ENCODE peak calls at places on chromosomes 16 and 17, in seven cellular contexts. D is left ventricle myocardium inferior, T is psoas muscle, J is ovary, Y is A549, N is neural progenitor cell, H is heart left ventricle. X is an unnamed sample. For H3K4me1, the result is how much of the 10 kb centered on the place peaks cover.

GRCh38 chr17:1908699-1909309 is 79.0 kb downstream of the RPA1 start:
- DNase-seq in J (peak), D (peak), T (peak), Y (peak), N (peak), H (peak), X (peak)

GRCh38 chr16:81718637-81719036 is 60.5 kb upstream of the PLCG2 start:
- DNase-seq in N (no peak), T (no peak), Y (no peak), J (no peak), D (peak), H (no peak), X (no peak)

GRCh38 chr16:88656291-88656980 is 5.6 kb upstream of the CYBA start:
- DNase-seq in N (no peak), D (no peak), T (no peak), H (no peak), Y (no peak), J (no peak), X (no peak)

GRCh38 chr16:87319011-87319410 is 1.8 kb upstream of the C16orf95 start:
- DNase-seq in D (no peak), H (no peak), N (no peak), Y (no peak), J (no peak), T (no peak), X (no peak)

GRCh38 chr16:47142469-47143328 is 1.0 kb downstream of the NETO2 start:
- DNase-seq in J (peak), N (peak), H (peak), T (peak), Y (peak), D (peak), X (no peak)

GRCh38 chr16:31423801-31424200 is 4.4 kb downstream of the COX6A2 start:
- DNase-seq in T (no peak), H (no peak), N (no peak), D (no peak), Y (no peak), J (no peak), X (no peak)

GRCh38 chr17:63545302-63545928 is 4.9 kb upstream of the DCAF7 start:
- DNase-seq in H (no peak), J (no peak), Y (no peak), D (no peak), N (no peak), T (no peak), X (no peak)

GRCh38 chr17:32460054-32460453 is 15.7 kb downstream of the PSMD11 start:
- DNase-seq in H (no peak), Y (no peak), N (no peak), J (no peak), T (no peak), D (no peak), X (no peak)

GRCh38 chr17:61221597-61222471 is 177.8 kb upstream of the TBX2 start:
- DNase-seq in T (no peak), H (no peak), J (no peak), N (no peak), Y (no peak), D (no peak), X (no peak)

GRCh38 chr16:71894229-71894920 is 956 bp upstream of the IST1 start:
- DNase-seq in N (peak), J (peak), Y (peak), H (peak), T (no peak), D (peak), X (peak)

GRCh38 chr16:14562691-14563491 is 67.2 kb downstream of the PARN start:
- DNase-seq in J (no peak), D (no peak), H (peak), N (peak), Y (peak), T (peak), X (peak)

GRCh38 chr17:59607817-59608403 is 11.8 kb upstream of the CLTC start:
- DNase-seq in N (peak), H (no peak), D (no peak), T (no peak), J (no peak), Y (peak), X (no peak)

GRCh38 chr16:87780385-87780989 is 14.7 kb upstream of the KLHDC4 start:
- DNase-seq in N (no peak), J (no peak), H (peak), D (peak), Y (no peak), T (no peak), X (no peak)

GRCh38 chr17:19727466-19728113 is 11.2 kb upstream of the SLC47A2 start:
- DNase-seq in J (peak), D (peak), H (peak), N (no peak), T (peak), Y (peak), X (peak)

GRCh38 chr17:45299311-45299710 is 17.5 kb downstream of the MAP3K14 start:
- DNase-seq in J (no peak), D (no peak), Y (no peak), H (peak), T (no peak), N (peak), X (no peak)

GRCh38 chr16:4389051-4389955 is 17.7 kb downstream of the VASN start:
- DNase-seq in J (no peak), T (no peak), D (peak), Y (no peak), N (no peak), H (peak), X (no peak)

GRCh38 chr16:23486480-23486879 is 23.8 kb downstream of the GGA2 start:
- DNase-seq in N (no peak), T (no peak), H (no peak), J (no peak), D (no peak), Y (no peak), X (no peak)

GRCh38 chr16:79602615-79603014 is 2.1 kb upstream of the MAF start:
- DNase-seq in H (no peak), J (no peak), Y (no peak), N (no peak), T (no peak), D (no peak), X (peak)

GRCh38 chr17:2123467-2124251 is 68.8 kb downstream of the HIC1 start:
- DNase-seq in H (no peak), Y (no peak), J (no peak), D (no peak), T (no peak), N (peak), X (no peak)

GRCh38 chr16:87728026-87728425 is 37.8 kb downstream of the KLHDC4 start:
- DNase-seq in N (no peak), D (no peak), J (no peak), H (no peak), Y (no peak), T (no peak), X (no peak)

GRCh38 chr17:14038206-14038605 is 31.1 kb upstream of the COX10 start:
- DNase-seq in H (no peak), N (no peak), D (no peak), T (no peak), J (no peak), Y (no peak), X (no peak)

GRCh38 chr17:48487221-48487620 is 43.6 kb downstream of the HOXB1 start:
- DNase-seq in Y (no peak), T (no peak), D (no peak), H (no peak), J (no peak), N (no peak), X (no peak)

GRCh38 chr17:34620458-34620857 is 41.1 kb downstream of the TMEM132E start:
- DNase-seq in T (no peak), D (no peak), Y (no peak), J (no peak), H (no peak), N (no peak), X (no peak)

GRCh38 chr16:88773812-88774291 is 11.2 kb downstream of the PIEZO1 start:
- DNase-seq in H (peak), J (peak), T (peak), Y (no peak), N (peak), D (peak), X (peak)

GRCh38 chr17:43822566-43823190 is 10.3 kb downstream of the MPP3 start:
- DNase-seq in H (peak), Y (no peak), D (no peak), J (no peak), N (no peak), T (no peak), X (no peak)

GRCh38 chr16:21663889-21664647 is at the start of gene OTOA:
- DNase-seq in J (no peak), N (peak), T (no peak), H (no peak), Y (no peak), D (no peak), X (no peak)

GRCh38 chr17:44110823-44111633 is 12.4 kb downstream of the HDAC5 start:
- DNase-seq in H (peak), D (peak), T (peak), J (peak), Y (peak), N (peak), X (peak)

GRCh38 chr16:48617711-48618148 is 7.8 kb upstream of the N4BP1 start:
- DNase-seq in H (peak), J (peak), D (peak), Y (no peak), T (no peak), N (no peak), X (peak)

GRCh38 chr17:12727881-12728280 is 61.4 kb upstream of the ARHGAP44 start:
- DNase-seq in N (no peak), Y (no peak), T (no peak), D (no peak), J (no peak), H (no peak), X (no peak)

GRCh38 chr17:17752822-17753448 is 71.7 kb downstream of the RAI1 start:
- DNase-seq in J (no peak), D (no peak), H (no peak), N (no peak), Y (no peak), T (no peak), X (no peak)

GRCh38 chr17:39916918-39917317 is 1.5 kb downstream of the GSDMB start:
- DNase-seq in J (no peak), H (no peak), Y (peak), D (no peak), T (no peak), N (no peak), X (no peak)
- TF ChIP-seq CTCF in J (no peak), H (no peak), Y (no peak), D (peak), T (no peak), N (peak), X (no peak)

GRCh38 chr17:82893779-82894178 is 54.0 kb upstream of the ZNF750 start:
- DNase-seq in H (no peak), Y (no peak), T (peak), D (no peak), N (no peak), J (no peak), X (no peak)
- H3K4me1 ChIP-seq in H (half or more), Y (under half), T (under half), D (under half), N (under half), J (under half), X (under half)

GRCh38 chr16:2898831-2899563 is 12.7 kb upstream of the FLYWCH1 start:
- DNase-seq in D (no peak), H (no peak), T (peak), Y (no peak), J (no peak), N (peak), X (no peak)

GRCh38 chr16:2895813-2896212 is 12.8 kb downstream of the FLYWCH2 start:
- DNase-seq in D (no peak), Y (peak), T (peak), N (no peak), H (no peak), J (no peak), X (no peak)

GRCh38 chr16:2896480-2897010 is 13.5 kb downstream of the FLYWCH2 start:
- DNase-seq in Y (no peak), J (no peak), H (no peak), D (no peak), N (no peak), T (peak), X (no peak)

GRCh38 chr16:2897110-2897509 is 14.1 kb downstream of the FLYWCH2 start:
- DNase-seq in H (no peak), N (no peak), T (peak), J (no peak), Y (no peak), D (no peak), X (no peak)

DNA sequence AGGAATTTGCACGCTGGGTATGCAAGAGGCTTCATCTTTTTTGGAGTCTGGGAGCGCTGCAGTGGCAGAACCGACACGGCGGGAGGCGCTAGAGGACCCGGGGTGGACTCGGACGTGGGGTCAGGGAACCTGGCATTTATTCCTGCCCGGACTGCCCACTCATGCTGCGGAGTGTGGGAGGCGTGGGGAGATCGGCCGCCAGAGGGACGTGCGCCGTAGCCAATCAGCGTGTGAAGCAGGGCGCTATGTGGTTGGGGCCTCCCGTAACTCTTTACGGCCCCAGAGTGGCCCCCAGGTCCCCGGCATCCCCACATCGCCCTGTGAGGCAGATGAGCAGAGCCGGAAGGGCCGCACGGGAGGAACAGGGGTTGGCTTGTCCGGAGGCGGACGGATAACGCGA is 11.2 kb downstream of the FLYWCH2 start:
- DNase-seq in T (peak), H (no peak), Y (no peak), J (no peak), D (no peak), N (no peak), X (no peak)
- TF ChIP-seq CTCF in T (no peak), H (no peak), Y (no peak), J (no peak), D (no peak), N (no peak), X (no peak)

GRCh38 chr17:38873646-38874380 is 4.0 kb downstream of the LASP1 start:
- DNase-seq in T (no peak), D (no peak), J (no peak), Y (peak), H (no peak), N (peak), X (no peak)
- H3K4me1 ChIP-seq in T (under half), D (half or more), J (under half), Y (half or more), H (half or more), N (under half), X (half or more)

DNA sequence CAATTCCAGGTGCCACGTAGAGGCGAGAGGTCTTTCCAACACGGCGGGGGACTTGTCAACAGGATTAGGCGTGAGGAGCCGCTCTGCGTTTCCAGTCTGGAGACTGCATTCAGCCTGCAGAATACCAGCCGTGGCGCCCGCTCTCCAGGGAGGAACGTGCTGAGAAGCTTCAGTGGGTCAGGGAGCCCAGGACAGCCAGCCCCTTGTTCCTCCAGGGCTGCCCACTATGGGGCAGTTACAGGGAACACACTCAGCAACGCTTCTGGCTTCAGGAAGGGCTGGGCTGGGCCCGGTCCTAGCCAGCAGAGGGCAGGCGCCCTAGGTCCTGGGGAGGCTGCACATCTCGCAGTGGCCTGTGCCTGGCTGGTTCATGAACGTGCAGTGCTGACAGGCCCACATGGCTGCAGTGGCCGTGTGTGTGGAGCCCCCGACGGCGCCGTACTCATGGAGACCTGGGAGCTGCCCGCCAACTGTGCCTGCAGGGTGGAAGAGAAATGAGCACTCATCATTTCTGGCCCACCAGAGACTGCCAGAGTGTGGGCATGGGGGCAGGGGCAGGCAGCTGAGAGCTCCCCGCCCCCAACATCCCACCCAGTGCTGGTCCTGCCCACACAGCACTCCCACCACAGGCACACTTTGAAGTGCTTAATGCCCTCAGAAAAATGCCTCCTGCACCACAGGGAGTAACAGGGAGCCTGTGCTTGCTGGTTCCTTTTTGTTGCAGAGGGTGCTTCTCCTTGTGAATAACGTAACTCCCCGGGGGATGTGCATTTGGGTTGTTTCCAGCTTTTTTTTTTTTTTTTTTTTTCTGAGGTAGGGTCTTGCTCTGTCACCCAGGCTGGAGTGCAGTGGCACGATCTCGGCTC is 7.0 kb upstream of the FAAP100 start:
- DNase-seq in N (peak), J (no peak), D (peak), T (peak), H (peak), Y (peak), X (no peak)
- TF ChIP-seq CTCF in N (peak), J (no peak), D (peak), T (no peak), H (no peak), Y (peak), X (no peak)

GRCh38 chr16:70680495-70681381 is 5.1 kb downstream of the MTSS2 start:
- DNase-seq in H (no peak), N (no peak), Y (no peak), T (peak), D (peak), J (peak), X (no peak)
- H3K4me1 ChIP-seq in H (half or more), N (under half), Y (half or more), T (under half), D (half or more), J (under half), X (half or more)

GRCh38 chr17:57953703-57954420 is 1.4 kb downstream of the CUEDC1 start:
- DNase-seq in T (peak), H (no peak), N (no peak), J (no peak), Y (no peak), D (peak), X (no peak)

GRCh38 chr17:57956311-57957119 is 1.3 kb upstream of the CUEDC1 start:
- DNase-seq in H (no peak), T (peak), N (no peak), Y (no peak), D (no peak), J (no peak), X (no peak)

GRCh38 chr17:57957120-57957850 is 2.1 kb upstream of the CUEDC1 start:
- DNase-seq in H (no peak), J (no peak), Y (no peak), D (no peak), T (peak), N (no peak), X (peak)

GRCh38 chr17:57954421-57955182 is 610 bp downstream of the CUEDC1 start:
- DNase-seq in Y (peak), H (peak), J (peak), N (peak), T (peak), D (peak), X (peak)

DNA sequence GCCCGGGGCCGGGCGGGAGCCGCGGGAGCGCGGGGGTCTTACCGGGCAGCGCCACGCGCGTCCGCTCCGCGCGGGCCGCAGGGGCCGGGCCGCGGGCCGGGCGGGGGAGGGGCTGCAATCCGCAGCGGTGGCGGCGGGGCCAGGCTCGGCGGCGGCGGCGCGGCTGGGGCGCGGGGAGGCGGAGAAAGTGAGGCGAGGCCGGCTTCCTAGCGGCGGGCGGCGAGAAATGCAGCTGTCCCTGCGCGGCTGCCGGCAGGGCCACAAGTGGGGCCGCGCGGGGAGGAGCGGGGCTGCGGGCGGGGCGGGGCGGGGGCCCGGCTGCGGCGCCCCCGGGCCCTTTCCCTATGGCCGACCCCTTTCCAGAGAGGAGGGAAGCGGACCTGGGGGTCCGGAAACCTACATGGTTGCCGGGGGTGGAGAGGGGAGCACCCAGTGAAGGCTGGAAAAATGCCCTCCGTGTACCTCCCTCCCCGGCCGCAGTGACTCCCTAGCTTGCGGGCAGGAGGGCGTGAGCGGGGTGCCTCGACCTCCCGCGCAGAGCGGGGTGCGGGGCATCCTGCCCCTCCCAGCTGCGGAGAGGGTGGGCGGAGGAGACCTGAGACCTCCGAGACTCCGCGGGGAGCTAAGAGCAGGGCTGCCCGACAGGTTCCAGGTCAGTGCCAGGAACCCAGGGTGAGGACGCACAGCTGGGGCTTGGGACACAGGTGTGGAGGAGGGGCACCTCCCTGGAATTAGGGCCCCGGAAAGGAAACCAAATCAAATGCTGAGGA is at the start of gene CUEDC1:
- DNase-seq in N (peak), T (peak), J (peak), Y (peak), H (peak), D (peak), X (no peak)
- TF ChIP-seq CTCF in N (peak), T (peak), J (peak), Y (peak), H (peak), D (peak), X (peak)

DNA sequence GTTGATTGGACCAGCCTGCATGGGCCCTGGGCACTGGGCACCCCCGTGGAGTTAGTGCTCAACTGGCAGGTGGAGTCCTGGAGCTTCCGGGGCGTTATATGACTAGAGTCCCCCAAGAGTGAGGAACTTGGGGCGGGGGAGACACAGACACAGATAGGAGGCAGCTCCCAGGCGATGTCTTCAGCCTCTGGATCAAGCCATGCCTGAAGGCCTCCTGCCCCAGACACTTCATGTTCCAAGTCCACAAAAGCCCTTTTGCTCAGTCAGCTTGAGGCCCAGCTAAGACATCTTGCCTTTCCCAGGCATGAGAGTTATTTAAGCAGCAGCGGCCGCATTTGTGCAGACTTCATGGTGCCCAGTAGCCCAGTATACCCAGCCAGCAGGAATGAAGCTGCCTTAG is 136.6 kb upstream of the CIBAR2 start:
- DNase-seq in T (no peak), D (no peak), Y (no peak), N (no peak), J (no peak), H (no peak), X (no peak)
- H3K4me1 ChIP-seq in T (under half), D (under half), Y (under half), N (under half), J (under half), H (under half), X (under half)

X was measured in right atrium auricular region.